ENCODE peak calls at places on chromosomes 11 and 22, in seven cellular contexts. One of them, this sample, is unnamed.

GRCh38 chr11:11915625-11916024 is 73.9 kb downstream of the USP47 start:
- DNase-seq in AG04450: no peak
- DNase-seq in WERI-Rb-1: no peak
- DNase-seq in HFFc6: no peak
- DNase-seq in astrocyte of the spinal cord: no peak
- DNase-seq in NCI-H510A treated with DMSO at 0.1 percent for 48 hours: no peak
- DNase-seq in fibroblast of villous mesenchyme: no peak
- DNase-seq in this sample: no peak

GRCh38 chr11:8717876-8718753 is 35.5 kb downstream of the RPL27A start:
- DNase-seq in AG04450: peak
- DNase-seq in WERI-Rb-1: no peak
- DNase-seq in HFFc6: peak
- DNase-seq in astrocyte of the spinal cord: peak
- DNase-seq in NCI-H510A treated with DMSO at 0.1 percent for 48 hours: no peak
- DNase-seq in fibroblast of villous mesenchyme: peak
- DNase-seq in this sample: peak

GRCh38 chr11:77244277-77245014 is 57.0 kb downstream of the GDPD4 start:
- DNase-seq in AG04450: no peak
- DNase-seq in WERI-Rb-1: no peak
- DNase-seq in HFFc6: peak
- DNase-seq in astrocyte of the spinal cord: peak
- DNase-seq in NCI-H510A treated with DMSO at 0.1 percent for 48 hours: no peak
- DNase-seq in fibroblast of villous mesenchyme: peak
- DNase-seq in this sample: peak

GRCh38 chr22:27866136-27867091 is 52.6 kb downstream of the PITPNB start:
- DNase-seq in AG04450: peak
- DNase-seq in WERI-Rb-1: no peak
- DNase-seq in HFFc6: peak
- DNase-seq in astrocyte of the spinal cord: peak
- DNase-seq in NCI-H510A treated with DMSO at 0.1 percent for 48 hours: no peak
- DNase-seq in fibroblast of villous mesenchyme: peak
- DNase-seq in this sample: no peak

GRCh38 chr11:93850585-93851018 is at the start of gene VSTM5:
- DNase-seq in AG04450: no peak
- DNase-seq in WERI-Rb-1: no peak
- DNase-seq in HFFc6: no peak
- DNase-seq in astrocyte of the spinal cord: no peak
- DNase-seq in NCI-H510A treated with DMSO at 0.1 percent for 48 hours: peak
- DNase-seq in fibroblast of villous mesenchyme: no peak
- DNase-seq in this sample: no peak

GRCh38 chr22:21455334-21456089 is 11.7 kb upstream of the TMEM191C start:
- DNase-seq in AG04450: no peak
- DNase-seq in WERI-Rb-1: no peak
- DNase-seq in HFFc6: no peak
- DNase-seq in astrocyte of the spinal cord: no peak
- DNase-seq in NCI-H510A treated with DMSO at 0.1 percent for 48 hours: no peak
- DNase-seq in fibroblast of villous mesenchyme: no peak
- DNase-seq in this sample: no peak

GRCh38 chr11:86511086-86511551 is 136.4 kb downstream of the CCDC81 start:
- DNase-seq in AG04450: no peak
- DNase-seq in WERI-Rb-1: no peak
- DNase-seq in HFFc6: peak
- DNase-seq in astrocyte of the spinal cord: peak
- DNase-seq in NCI-H510A treated with DMSO at 0.1 percent for 48 hours: no peak
- DNase-seq in fibroblast of villous mesenchyme: peak
- DNase-seq in this sample: no peak

GRCh38 chr11:72146625-72147024 is 11.1 kb downstream of the FOLR3 start:
- DNase-seq in AG04450: no peak
- DNase-seq in WERI-Rb-1: no peak
- DNase-seq in HFFc6: no peak
- DNase-seq in astrocyte of the spinal cord: no peak
- DNase-seq in NCI-H510A treated with DMSO at 0.1 percent for 48 hours: no peak
- DNase-seq in fibroblast of villous mesenchyme: no peak
- DNase-seq in this sample: no peak

GRCh38 chr11:72807789-72808188 is 6.4 kb upstream of the ATG16L2 start:
- DNase-seq in AG04450: no peak
- DNase-seq in WERI-Rb-1: no peak
- DNase-seq in HFFc6: no peak
- DNase-seq in astrocyte of the spinal cord: no peak
- DNase-seq in NCI-H510A treated with DMSO at 0.1 percent for 48 hours: no peak
- DNase-seq in fibroblast of villous mesenchyme: no peak
- DNase-seq in this sample: no peak

GRCh38 chr11:44950036-44950624 is 553 bp downstream of the TP53I11 start:
- DNase-seq in AG04450: no peak
- DNase-seq in WERI-Rb-1: no peak
- DNase-seq in HFFc6: no peak
- DNase-seq in astrocyte of the spinal cord: no peak
- DNase-seq in NCI-H510A treated with DMSO at 0.1 percent for 48 hours: no peak
- DNase-seq in fibroblast of villous mesenchyme: peak
- DNase-seq in this sample: no peak

GRCh38 chr22:26050079-26050478 is 119.2 kb upstream of the SEZ6L start:
- DNase-seq in AG04450: no peak
- DNase-seq in WERI-Rb-1: no peak
- DNase-seq in HFFc6: no peak
- DNase-seq in astrocyte of the spinal cord: no peak
- DNase-seq in NCI-H510A treated with DMSO at 0.1 percent for 48 hours: no peak
- DNase-seq in fibroblast of villous mesenchyme: no peak
- DNase-seq in this sample: no peak

GRCh38 chr11:30895046-30895445 is 308.9 kb upstream of the MPPED2 start:
- DNase-seq in AG04450: no peak
- DNase-seq in WERI-Rb-1: no peak
- DNase-seq in HFFc6: no peak
- DNase-seq in astrocyte of the spinal cord: no peak
- DNase-seq in NCI-H510A treated with DMSO at 0.1 percent for 48 hours: no peak
- DNase-seq in fibroblast of villous mesenchyme: no peak
- DNase-seq in this sample: no peak

GRCh38 chr11:44979536-44980399 is 29.1 kb upstream of the TP53I11 start:
- DNase-seq in AG04450: no peak
- DNase-seq in WERI-Rb-1: no peak
- DNase-seq in HFFc6: no peak
- DNase-seq in astrocyte of the spinal cord: no peak
- DNase-seq in NCI-H510A treated with DMSO at 0.1 percent for 48 hours: peak
- DNase-seq in fibroblast of villous mesenchyme: no peak
- DNase-seq in this sample: no peak

GRCh38 chr11:44716256-44716655 is 10.5 kb upstream of the TSPAN18 start:
- DNase-seq in AG04450: no peak
- DNase-seq in WERI-Rb-1: no peak
- DNase-seq in HFFc6: no peak
- DNase-seq in astrocyte of the spinal cord: no peak
- DNase-seq in NCI-H510A treated with DMSO at 0.1 percent for 48 hours: no peak
- DNase-seq in fibroblast of villous mesenchyme: no peak
- DNase-seq in this sample: no peak

GRCh38 chr22:45923812-45924211 is 53.1 kb downstream of the WNT7B start:
- DNase-seq in AG04450: no peak
- DNase-seq in WERI-Rb-1: no peak
- DNase-seq in HFFc6: no peak
- DNase-seq in astrocyte of the spinal cord: no peak
- DNase-seq in NCI-H510A treated with DMSO at 0.1 percent for 48 hours: no peak
- DNase-seq in fibroblast of villous mesenchyme: no peak
- DNase-seq in this sample: peak

GRCh38 chr11:133864756-133865155 is 19.4 kb upstream of the SPATA19 start:
- DNase-seq in AG04450: no peak
- DNase-seq in WERI-Rb-1: no peak
- DNase-seq in HFFc6: no peak
- DNase-seq in astrocyte of the spinal cord: no peak
- DNase-seq in NCI-H510A treated with DMSO at 0.1 percent for 48 hours: no peak
- DNase-seq in fibroblast of villous mesenchyme: no peak
- DNase-seq in this sample: no peak

GRCh38 chr11:46277623-46278386 is at the start of gene CREB3L1:
- DNase-seq in AG04450: no peak
- DNase-seq in WERI-Rb-1: no peak
- DNase-seq in HFFc6: no peak
- DNase-seq in astrocyte of the spinal cord: peak
- DNase-seq in NCI-H510A treated with DMSO at 0.1 percent for 48 hours: no peak
- DNase-seq in fibroblast of villous mesenchyme: peak
- DNase-seq in this sample: no peak

GRCh38 chr11:132158091-132158490 is 787.7 kb downstream of the NTM start:
- DNase-seq in AG04450: no peak
- DNase-seq in WERI-Rb-1: peak
- DNase-seq in HFFc6: peak
- DNase-seq in astrocyte of the spinal cord: no peak
- DNase-seq in NCI-H510A treated with DMSO at 0.1 percent for 48 hours: peak
- DNase-seq in fibroblast of villous mesenchyme: peak
- DNase-seq in this sample: no peak

GRCh38 chr11:8283510-8284272 is 20.0 kb upstream of the LMO1 start:
- DNase-seq in AG04450: no peak
- DNase-seq in WERI-Rb-1: peak
- DNase-seq in HFFc6: no peak
- DNase-seq in astrocyte of the spinal cord: no peak
- DNase-seq in NCI-H510A treated with DMSO at 0.1 percent for 48 hours: peak
- DNase-seq in fibroblast of villous mesenchyme: no peak
- DNase-seq in this sample: no peak

GRCh38 chr22:49426098-49426497 is 401.6 kb downstream of the BRD1 start:
- DNase-seq in AG04450: no peak
- DNase-seq in WERI-Rb-1: no peak
- DNase-seq in HFFc6: no peak
- DNase-seq in astrocyte of the spinal cord: no peak
- DNase-seq in NCI-H510A treated with DMSO at 0.1 percent for 48 hours: no peak
- DNase-seq in fibroblast of villous mesenchyme: no peak
- DNase-seq in this sample: no peak

GRCh38 chr11:73292481-73292880 is 15.6 kb upstream of the ARHGEF17 start:
- DNase-seq in AG04450: no peak
- DNase-seq in WERI-Rb-1: no peak
- DNase-seq in HFFc6: no peak
- DNase-seq in astrocyte of the spinal cord: peak
- DNase-seq in NCI-H510A treated with DMSO at 0.1 percent for 48 hours: no peak
- DNase-seq in fibroblast of villous mesenchyme: no peak
- DNase-seq in this sample: no peak

GRCh38 chr11:86660011-86660595 is 12.3 kb downstream of the ME3 start:
- DNase-seq in AG04450: no peak
- DNase-seq in WERI-Rb-1: peak
- DNase-seq in HFFc6: peak
- DNase-seq in astrocyte of the spinal cord: peak
- DNase-seq in NCI-H510A treated with DMSO at 0.1 percent for 48 hours: no peak
- DNase-seq in fibroblast of villous mesenchyme: peak
- DNase-seq in this sample: no peak

GRCh38 chr11:75562048-75562835 is at the start of gene SERPINH1:
- DNase-seq in AG04450: no peak
- DNase-seq in WERI-Rb-1: peak
- DNase-seq in HFFc6: peak
- DNase-seq in astrocyte of the spinal cord: peak
- DNase-seq in NCI-H510A treated with DMSO at 0.1 percent for 48 hours: peak
- DNase-seq in fibroblast of villous mesenchyme: peak
- DNase-seq in this sample: peak

GRCh38 chr11:12274558-12275197 is 102.7 kb upstream of the PARVA start:
- DNase-seq in AG04450: no peak
- DNase-seq in WERI-Rb-1: no peak
- DNase-seq in HFFc6: no peak
- DNase-seq in astrocyte of the spinal cord: peak
- DNase-seq in NCI-H510A treated with DMSO at 0.1 percent for 48 hours: no peak
- DNase-seq in fibroblast of villous mesenchyme: no peak
- DNase-seq in this sample: no peak

GRCh38 chr22:44410396-44411056 is 87.5 kb downstream of the RTL6 start:
- DNase-seq in AG04450: no peak
- DNase-seq in WERI-Rb-1: no peak
- DNase-seq in HFFc6: no peak
- DNase-seq in astrocyte of the spinal cord: no peak
- DNase-seq in NCI-H510A treated with DMSO at 0.1 percent for 48 hours: no peak
- DNase-seq in fibroblast of villous mesenchyme: no peak
- DNase-seq in this sample: no peak

GRCh38 chr11:130314184-130314748 is 451 bp downstream of the ZBTB44 start:
- DNase-seq in AG04450: no peak
- DNase-seq in WERI-Rb-1: peak
- DNase-seq in HFFc6: peak
- DNase-seq in astrocyte of the spinal cord: peak
- DNase-seq in NCI-H510A treated with DMSO at 0.1 percent for 48 hours: peak
- DNase-seq in fibroblast of villous mesenchyme: peak
- DNase-seq in this sample: peak

GRCh38 chr11:11793073-11793472 is 48.7 kb upstream of the USP47 start:
- DNase-seq in AG04450: no peak
- DNase-seq in WERI-Rb-1: no peak
- DNase-seq in HFFc6: no peak
- DNase-seq in astrocyte of the spinal cord: no peak
- DNase-seq in NCI-H510A treated with DMSO at 0.1 percent for 48 hours: no peak
- DNase-seq in fibroblast of villous mesenchyme: no peak
- DNase-seq in this sample: no peak

GRCh38 chr11:94449029-94449428 is 44.6 kb downstream of the MRE11 start:
- DNase-seq in AG04450: no peak
- DNase-seq in WERI-Rb-1: no peak
- DNase-seq in HFFc6: no peak
- DNase-seq in astrocyte of the spinal cord: no peak
- DNase-seq in NCI-H510A treated with DMSO at 0.1 percent for 48 hours: no peak
- DNase-seq in fibroblast of villous mesenchyme: no peak
- DNase-seq in this sample: no peak

GRCh38 chr11:607020-607780 is 8.6 kb downstream of the IRF7 start:
- DNase-seq in AG04450: no peak
- DNase-seq in WERI-Rb-1: no peak
- DNase-seq in HFFc6: no peak
- DNase-seq in astrocyte of the spinal cord: no peak
- DNase-seq in NCI-H510A treated with DMSO at 0.1 percent for 48 hours: no peak
- DNase-seq in fibroblast of villous mesenchyme: no peak
- DNase-seq in this sample: no peak

GRCh38 chr11:64267207-64267945 is 16.0 kb downstream of the PLCB3 start:
- DNase-seq in AG04450: no peak
- DNase-seq in WERI-Rb-1: no peak
- DNase-seq in HFFc6: no peak
- DNase-seq in astrocyte of the spinal cord: no peak
- DNase-seq in NCI-H510A treated with DMSO at 0.1 percent for 48 hours: no peak
- DNase-seq in fibroblast of villous mesenchyme: no peak
- DNase-seq in this sample: no peak

GRCh38 chr11:64044730-64045386 is 9.1 kb downstream of the FLRT1 start:
- DNase-seq in AG04450: no peak
- DNase-seq in WERI-Rb-1: no peak
- DNase-seq in HFFc6: no peak
- DNase-seq in astrocyte of the spinal cord: no peak
- DNase-seq in NCI-H510A treated with DMSO at 0.1 percent for 48 hours: no peak
- DNase-seq in fibroblast of villous mesenchyme: no peak
- DNase-seq in this sample: no peak

GRCh38 chr11:118608268-118609214 is 1.1 kb downstream of the PHLDB1 start:
- DNase-seq in AG04450: no peak
- DNase-seq in WERI-Rb-1: peak
- DNase-seq in HFFc6: peak
- DNase-seq in astrocyte of the spinal cord: peak
- DNase-seq in NCI-H510A treated with DMSO at 0.1 percent for 48 hours: no peak
- DNase-seq in fibroblast of villous mesenchyme: peak
- DNase-seq in this sample: peak

GRCh38 chr11:125226701-125227100 is 62.1 kb downstream of the PKNOX2 start:
- DNase-seq in AG04450: no peak
- DNase-seq in WERI-Rb-1: no peak
- DNase-seq in HFFc6: no peak
- DNase-seq in astrocyte of the spinal cord: no peak
- DNase-seq in NCI-H510A treated with DMSO at 0.1 percent for 48 hours: no peak
- DNase-seq in fibroblast of villous mesenchyme: no peak
- DNase-seq in this sample: no peak

GRCh38 chr22:46081036-46081830 is 69.1 kb upstream of the PPARA start:
- DNase-seq in AG04450: no peak
- DNase-seq in WERI-Rb-1: no peak
- DNase-seq in HFFc6: no peak
- DNase-seq in astrocyte of the spinal cord: no peak
- DNase-seq in NCI-H510A treated with DMSO at 0.1 percent for 48 hours: no peak
- DNase-seq in fibroblast of villous mesenchyme: no peak
- DNase-seq in this sample: no peak

GRCh38 chr22:44616461-44616860 is 85.5 kb upstream of the PRR5 start:
- DNase-seq in AG04450: no peak
- DNase-seq in WERI-Rb-1: no peak
- DNase-seq in HFFc6: no peak
- DNase-seq in astrocyte of the spinal cord: no peak
- DNase-seq in NCI-H510A treated with DMSO at 0.1 percent for 48 hours: no peak
- DNase-seq in fibroblast of villous mesenchyme: no peak
- DNase-seq in this sample: no peak

GRCh38 chr11:117231637-117232021 is 244 bp downstream of the PCSK7 start:
- DNase-seq in AG04450: no peak
- DNase-seq in WERI-Rb-1: no peak
- DNase-seq in HFFc6: no peak
- DNase-seq in astrocyte of the spinal cord: no peak
- DNase-seq in NCI-H510A treated with DMSO at 0.1 percent for 48 hours: peak
- DNase-seq in fibroblast of villous mesenchyme: no peak
- DNase-seq in this sample: no peak

GRCh38 chr11:118785362-118785761 is 5.6 kb downstream of the DDX6 start:
- DNase-seq in AG04450: no peak
- DNase-seq in WERI-Rb-1: no peak
- DNase-seq in HFFc6: peak
- DNase-seq in astrocyte of the spinal cord: peak
- DNase-seq in NCI-H510A treated with DMSO at 0.1 percent for 48 hours: no peak
- DNase-seq in fibroblast of villous mesenchyme: peak
- DNase-seq in this sample: no peak

This sample was measured in kidney glomerular epithelial cell.